ENCODE peak calls at places on chromosomes 16 and 17, in seven cellular contexts. Q is AML-193, W is T-helper 17 cell, X is OCI-M1, R is retina, G is NCI-H1105 treated with DMSO at 0.1 percent for 48 hours, L is IMR-90. Y is an unnamed sample.

GRCh38 chr16:17476414-17477259 is 5.9 kb upstream of the XYLT1 start:
- DNase-seq in W (peak), R (peak), X (peak), L (peak), G (peak), Q (peak), Y (no peak)

GRCh38 chr17:65794572-65794971 is 233.1 kb upstream of the AXIN2 start:
- DNase-seq in Q (no peak), X (peak), W (no peak), R (no peak), L (peak), G (peak), Y (peak)

GRCh38 chr17:65434251-65434650 is 127.2 kb downstream of the AXIN2 start:
- DNase-seq in W (no peak), R (no peak), X (no peak), L (no peak), Q (no peak), G (no peak), Y (no peak)

GRCh38 chr16:50311891-50312501 is 45.6 kb downstream of the ADCY7 start:
- DNase-seq in Q (no peak), R (no peak), G (no peak), L (no peak), W (no peak), X (no peak), Y (no peak)

GRCh38 chr16:66516808-66517585 is 32.9 kb downstream of the TK2 start:
- DNase-seq in L (peak), W (peak), Q (peak), X (peak), G (no peak), R (no peak), Y (peak)

GRCh38 chr17:44198721-44199552 is 747 bp downstream of the ATXN7L3 start:
- DNase-seq in W (no peak), X (peak), Q (peak), L (peak), R (peak), G (peak), Y (peak)

GRCh38 chr17:73343168-73343634 is 31.4 kb upstream of the CDC42EP4 start:
- DNase-seq in Q (no peak), R (peak), W (no peak), L (peak), G (no peak), X (no peak), Y (peak)

GRCh38 chr16:68529931-68530667 is 9.0 kb upstream of the ZFP90 start:
- DNase-seq in X (no peak), R (peak), W (peak), Q (peak), L (peak), G (peak), Y (peak)

GRCh38 chr17:77420804-77421634 is 280.2 kb downstream of the SEC14L1 start:
- DNase-seq in L (peak), X (peak), Q (no peak), G (peak), R (no peak), W (peak), Y (peak)

GRCh38 chr17:19540706-19541370 is 7.2 kb downstream of the SLC47A1 start:
- DNase-seq in Q (no peak), G (no peak), W (no peak), L (no peak), X (no peak), R (no peak), Y (no peak)

GRCh38 chr17:6701719-6702118 is 11.4 kb downstream of the SLC13A5 start:
- DNase-seq in L (no peak), X (peak), Q (no peak), G (no peak), W (no peak), R (peak), Y (peak)

GRCh38 chr17:56658648-56659047 is 65.1 kb downstream of the NOG start:
- DNase-seq in L (no peak), Q (no peak), R (no peak), G (no peak), X (no peak), W (no peak), Y (no peak)

GRCh38 chr17:16814439-16814838 is 124.4 kb downstream of the CCDC144A start:
- DNase-seq in R (no peak), L (no peak), X (no peak), G (no peak), Q (no peak), W (no peak), Y (no peak)

GRCh38 chr17:78559749-78560368 is 17.3 kb downstream of the DNAH17 start:
- DNase-seq in W (no peak), G (no peak), R (no peak), L (no peak), Q (no peak), X (no peak), Y (peak)

GRCh38 chr17:39165178-39165843 is 650 bp downstream of the ARL5C start:
- DNase-seq in L (no peak), G (no peak), Q (no peak), X (no peak), R (no peak), W (no peak), Y (no peak)

GRCh38 chr17:27535178-27535928 is 79.1 kb downstream of the KSR1 start:
- DNase-seq in Q (no peak), G (no peak), R (no peak), W (no peak), X (no peak), L (peak), Y (peak)

GRCh38 chr17:20908373-20909273 is 134.2 kb downstream of the USP22 start:
- DNase-seq in Q (peak), L (peak), X (peak), W (peak), G (no peak), R (peak), Y (peak)

GRCh38 chr16:10927497-10928112 is 14.7 kb downstream of the DEXI start:
- DNase-seq in X (no peak), R (no peak), W (no peak), G (no peak), Q (no peak), L (no peak), Y (no peak)

GRCh38 chr16:50308237-50308965 is 42.0 kb downstream of the ADCY7 start:
- DNase-seq in G (no peak), X (no peak), L (no peak), R (no peak), Q (no peak), W (peak), Y (no peak)

GRCh38 chr17:46820592-46821450 is 2.3 kb upstream of the WNT3 start:
- DNase-seq in W (no peak), G (no peak), Q (no peak), R (no peak), X (no peak), L (no peak), Y (no peak)

GRCh38 chr16:85555549-85556455 is 57.3 kb upstream of the GSE1 start:
- DNase-seq in W (no peak), L (no peak), G (peak), X (no peak), R (peak), Q (peak), Y (peak)

GRCh38 chr17:75182319-75182568 is 515 bp downstream of the SUMO2 start:
- DNase-seq in L (no peak), G (no peak), X (no peak), W (no peak), Q (no peak), R (no peak), Y (no peak)

GRCh38 chr17:31787857-31788570 is 71.0 kb downstream of the COPRS start:
- DNase-seq in L (peak), R (no peak), G (no peak), W (no peak), X (no peak), Q (no peak), Y (no peak)

GRCh38 chr16:9370071-9370491 is 278.6 kb downstream of the HAPSTR1 start:
- DNase-seq in R (peak), L (no peak), X (no peak), W (no peak), Q (no peak), G (no peak), Y (no peak)

GRCh38 chr17:39626171-39626670 is 531 bp upstream of the PPP1R1B start:
- DNase-seq in G (no peak), W (no peak), R (no peak), X (no peak), L (no peak), Q (no peak), Y (peak)

GRCh38 chr16:56635441-56635967 is 3.0 kb upstream of the MT1A start:
- DNase-seq in Q (no peak), W (no peak), G (no peak), L (no peak), X (no peak), R (peak), Y (no peak)

GRCh38 chr16:79949417-79949816 is 348.9 kb upstream of the MAF start:
- DNase-seq in X (no peak), L (no peak), W (no peak), G (no peak), Q (no peak), R (no peak), Y (no peak)

Y was measured in K562.